ENCODE peak calls at places on chromosomes 3 and 15, in six cellular contexts. One of them, this sample, is unnamed.

GRCh38 chr3:141294848-141295247 is 63.2 kb downstream of the PXYLP1 start:
- DNase-seq in HepG2: no peak
- DNase-seq in GM12891: no peak
- DNase-seq in H1: no peak
- DNase-seq in GM12878: no peak
- DNase-seq in K562: no peak
- DNase-seq in this sample: no peak

GRCh38 chr3:151900460-151900859 is 27.0 kb downstream of the SUCNR1 start:
- DNase-seq in K562: no peak
- DNase-seq in H1: no peak
- DNase-seq in GM12878: no peak
- DNase-seq in GM12891: no peak
- DNase-seq in HepG2: no peak
- DNase-seq in this sample: no peak

GRCh38 chr15:90603893-90604292 is 74.2 kb downstream of the CRTC3 start:
- DNase-seq in H1: no peak
- DNase-seq in HepG2: no peak
- DNase-seq in GM12891: no peak
- DNase-seq in K562: no peak
- DNase-seq in GM12878: no peak
- DNase-seq in this sample: no peak

GRCh38 chr3:15964605-15965061 is 166.9 kb upstream of the ANKRD28 start:
- DNase-seq in H1: no peak
- DNase-seq in HepG2: no peak
- DNase-seq in GM12891: no peak
- DNase-seq in GM12878: no peak
- DNase-seq in K562: no peak
- DNase-seq in this sample: no peak

GRCh38 chr15:66692808-66693596 is 9.0 kb upstream of the SMAD6 start:
- DNase-seq in K562: no peak
- DNase-seq in H1: no peak
- DNase-seq in GM12878: peak
- DNase-seq in HepG2: no peak
- DNase-seq in GM12891: no peak
- DNase-seq in this sample: no peak

GRCh38 chr3:119292666-119293065 is 1.5 kb upstream of the ARHGAP31 start:
- DNase-seq in GM12891: no peak
- DNase-seq in K562: no peak
- DNase-seq in HepG2: no peak
- DNase-seq in GM12878: no peak
- DNase-seq in H1: no peak
- DNase-seq in this sample: peak

GRCh38 chr3:138256022-138256421 is 68.9 kb downstream of the ARMC8 start:
- DNase-seq in GM12891: no peak
- DNase-seq in H1: no peak
- DNase-seq in HepG2: no peak
- DNase-seq in GM12878: no peak
- DNase-seq in K562: no peak
- DNase-seq in this sample: no peak

GRCh38 chr3:138775254-138775595 is 59.5 kb downstream of the PIK3CB start:
- DNase-seq in GM12891: no peak
- DNase-seq in K562: no peak
- DNase-seq in HepG2: no peak
- DNase-seq in H1: peak
- DNase-seq in GM12878: no peak
- DNase-seq in this sample: no peak

GRCh38 chr3:34731879-34732278 is 907.4 kb upstream of the ARPP21 start:
- DNase-seq in GM12878: no peak
- DNase-seq in K562: no peak
- DNase-seq in HepG2: no peak
- DNase-seq in GM12891: no peak
- DNase-seq in H1: no peak
- DNase-seq in this sample: no peak

GRCh38 chr15:70260096-70260495 is 162.4 kb upstream of the TLE3 start:
- DNase-seq in K562: no peak
- DNase-seq in GM12878: no peak
- DNase-seq in GM12891: no peak
- DNase-seq in H1: no peak
- DNase-seq in HepG2: no peak
- DNase-seq in this sample: no peak

GRCh38 chr15:68347392-68347791 is 69.8 kb downstream of the FEM1B start:
- DNase-seq in K562: no peak
- DNase-seq in H1: no peak
- DNase-seq in HepG2: no peak
- DNase-seq in GM12891: no peak
- DNase-seq in GM12878: no peak
- DNase-seq in this sample: no peak
- TF ChIP-seq TAF1 in K562: no peak
- TF ChIP-seq TAF1 in H1: no peak
- TF ChIP-seq TAF1 in HepG2: no peak
- TF ChIP-seq TAF1 in GM12891: no peak
- TF ChIP-seq TAF1 in GM12878: no peak
- TF ChIP-seq TAF1 in this sample: no peak

DNA sequence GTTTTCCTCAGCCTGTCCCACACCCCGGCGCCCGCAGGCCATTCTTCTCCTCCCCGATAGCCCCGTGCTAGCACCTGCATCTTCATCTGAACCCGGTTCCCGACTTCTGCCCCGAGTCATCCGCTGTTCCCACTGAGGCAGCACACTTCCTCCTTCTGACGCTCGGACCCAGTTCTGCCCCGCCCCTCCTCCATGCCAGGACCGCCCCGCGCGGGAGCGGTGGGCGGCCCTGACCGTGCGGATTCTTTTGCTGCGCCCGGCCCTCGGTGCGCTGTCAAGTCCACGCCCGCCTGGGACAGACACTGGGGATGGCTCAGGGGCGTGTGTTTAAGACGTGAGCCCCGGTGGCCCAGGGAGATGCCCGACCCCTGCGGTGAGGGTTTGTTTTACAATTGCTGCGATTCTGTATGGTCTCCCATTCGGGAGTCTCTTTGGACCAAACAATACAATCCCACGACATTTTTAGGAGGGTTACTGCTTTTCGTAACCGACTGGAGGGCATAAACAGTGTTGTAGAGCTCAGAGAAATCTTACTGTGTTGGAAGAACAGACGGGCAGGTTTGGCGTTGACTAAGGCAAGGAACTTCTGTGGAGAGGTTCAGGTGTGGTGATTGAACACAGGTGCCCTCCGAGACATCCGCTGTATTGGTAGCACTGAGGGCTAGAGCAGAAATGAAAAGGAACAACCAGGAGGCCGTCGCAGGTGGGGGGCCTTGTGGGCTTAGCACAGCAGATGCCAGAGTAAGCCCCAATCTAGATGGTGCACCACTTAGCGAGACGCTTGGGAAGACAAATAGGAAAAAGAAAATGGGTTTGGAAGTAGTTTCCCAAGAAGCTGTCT is 716 bp downstream of the PTPN23 start:
- DNase-seq in GM12891: peak
- DNase-seq in K562: peak
- DNase-seq in H1: no peak
- DNase-seq in HepG2: peak
- DNase-seq in GM12878: peak
- DNase-seq in this sample: peak
- TF ChIP-seq POLR2A in GM12891: no peak
- TF ChIP-seq POLR2A in K562: no peak
- TF ChIP-seq POLR2A in H1: peak
- TF ChIP-seq POLR2A in HepG2: peak
- TF ChIP-seq POLR2A in GM12878: peak
- TF ChIP-seq POLR2A in this sample: peak

GRCh38 chr15:25763206-25763880 is 99.8 kb downstream of the ATP10A start:
- DNase-seq in K562: no peak
- DNase-seq in HepG2: no peak
- DNase-seq in GM12891: no peak
- DNase-seq in GM12878: no peak
- DNase-seq in H1: no peak
- DNase-seq in this sample: no peak

GRCh38 chr15:25764980-25765735 is 98.0 kb downstream of the ATP10A start:
- DNase-seq in GM12878: no peak
- DNase-seq in H1: no peak
- DNase-seq in K562: no peak
- DNase-seq in GM12891: no peak
- DNase-seq in HepG2: no peak
- DNase-seq in this sample: no peak

GRCh38 chr15:25763954-25764353 is 99.2 kb downstream of the ATP10A start:
- DNase-seq in K562: no peak
- DNase-seq in GM12878: no peak
- DNase-seq in HepG2: no peak
- DNase-seq in GM12891: no peak
- DNase-seq in H1: no peak
- DNase-seq in this sample: no peak

GRCh38 chr15:25759421-25759820 is 103.7 kb downstream of the ATP10A start:
- DNase-seq in GM12878: no peak
- DNase-seq in GM12891: no peak
- DNase-seq in H1: no peak
- DNase-seq in HepG2: no peak
- DNase-seq in K562: no peak
- DNase-seq in this sample: no peak

GRCh38 chr15:25762015-25762662 is 101.0 kb downstream of the ATP10A start:
- DNase-seq in GM12878: no peak
- DNase-seq in H1: no peak
- DNase-seq in HepG2: no peak
- DNase-seq in GM12891: no peak
- DNase-seq in K562: no peak
- DNase-seq in this sample: no peak
- TF ChIP-seq POLR2AphosphoS5 in GM12878: no peak
- TF ChIP-seq POLR2AphosphoS5 in H1: no peak
- TF ChIP-seq POLR2AphosphoS5 in HepG2: no peak
- TF ChIP-seq POLR2AphosphoS5 in GM12891: no peak
- TF ChIP-seq POLR2AphosphoS5 in K562: no peak
- TF ChIP-seq POLR2AphosphoS5 in this sample: no peak

GRCh38 chr15:82952156-82953081 is at the start of gene HOMER2:
- DNase-seq in H1: peak
- DNase-seq in K562: no peak
- DNase-seq in GM12891: peak
- DNase-seq in HepG2: peak
- DNase-seq in GM12878: no peak
- DNase-seq in this sample: no peak
- TF ChIP-seq TAF1 in H1: no peak
- TF ChIP-seq TAF1 in K562: no peak
- TF ChIP-seq TAF1 in GM12891: no peak
- TF ChIP-seq TAF1 in HepG2: no peak
- TF ChIP-seq TAF1 in GM12878: no peak
- TF ChIP-seq TAF1 in this sample: no peak

DNA sequence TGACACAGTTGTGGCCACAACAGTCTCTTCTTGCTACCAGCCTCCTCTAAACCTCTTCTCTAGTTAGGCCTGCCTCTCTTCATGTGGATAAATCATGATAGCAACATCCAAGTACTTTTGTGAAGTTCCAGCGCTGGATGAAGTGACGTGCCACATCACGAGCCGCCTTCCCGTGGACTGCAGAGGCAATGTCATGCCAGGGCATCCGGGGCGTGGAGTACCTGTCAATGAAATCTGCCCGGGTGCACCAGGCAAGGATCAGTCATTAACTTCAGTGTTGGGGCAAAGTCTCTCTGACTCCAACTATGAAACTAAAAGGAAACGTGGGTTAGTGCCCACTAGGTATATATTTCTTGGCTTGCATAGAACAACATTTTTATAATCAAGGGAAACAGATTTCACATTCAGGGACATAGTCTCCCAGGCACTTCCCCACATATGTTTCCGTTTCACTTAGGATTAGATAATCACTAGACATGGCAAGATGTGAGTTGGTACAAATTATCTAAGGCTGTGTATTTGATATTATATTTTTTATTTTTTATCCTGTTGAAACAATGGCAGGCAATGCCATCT is 133.6 kb downstream of the PLD1 start:
- DNase-seq in GM12891: no peak
- DNase-seq in H1: no peak
- DNase-seq in K562: no peak
- DNase-seq in HepG2: no peak
- DNase-seq in GM12878: no peak
- DNase-seq in this sample: no peak
- TF ChIP-seq POLR2A in GM12891: no peak
- TF ChIP-seq POLR2A in H1: no peak
- TF ChIP-seq POLR2A in K562: no peak
- TF ChIP-seq POLR2A in HepG2: no peak
- TF ChIP-seq POLR2A in GM12878: no peak
- TF ChIP-seq POLR2A in this sample: no peak